ENCODE peak calls at places on chromosome 13, in six cellular contexts. A is neural progenitor cell, F is breast epithelium, U is cardiac muscle cell, Z is small intestine, E is substantia nigra. S is an unnamed sample.

GRCh38 chr13:108176685-108177274 is 38.6 kb downstream of the LIG4 start:
- DNase-seq in U (peak; percentile 29), A (peak; percentile 33), F (no peak), E (no peak), Z (peak; percentile 23), S (no peak)

GRCh38 chr13:41942462-41943094 is 18.3 kb downstream of the VWA8 start:
- DNase-seq in Z (no peak), A (peak; percentile 72), E (no peak), U (peak; percentile 70), F (no peak), S (no peak)

GRCh38 chr13:95882121-95882520 is 171.1 kb downstream of the UGGT2 start:
- DNase-seq in U (no peak), F (no peak), E (no peak), Z (peak; percentile 37), A (no peak), S (no peak)

GRCh38 chr13:91185294-91185863 is 162.1 kb upstream of the MIR17HG start:
- DNase-seq in F (no peak), Z (peak; percentile 33), E (no peak), U (peak; percentile 47), A (peak; percentile 29), S (no peak)

GRCh38 chr13:33016414-33017409 is at the start of gene KL:
- DNase-seq in U (peak; percentile 16), A (peak; percentile 53), E (no peak), F (no peak), Z (peak; percentile 19), S (no peak)

GRCh38 chr13:35882722-35883497 is 248.3 kb downstream of the DCLK1 start:
- DNase-seq in U (no peak), Z (no peak), E (no peak), F (no peak), A (no peak), S (no peak)

GRCh38 chr13:42561752-42562467 is 12.0 kb upstream of the TNFSF11 start:
- DNase-seq in Z (no peak), F (no peak), E (no peak), U (no peak), A (no peak), S (no peak)

GRCh38 chr13:105471683-105472082 is 1063.8 kb downstream of the EFNB2 start:
- DNase-seq in E (no peak), A (no peak), F (no peak), Z (no peak), U (peak; percentile 73), S (no peak)

GRCh38 chr13:22662771-22663170 is 518.0 kb upstream of the SGCG start:
- DNase-seq in Z (no peak), U (no peak), A (no peak), E (no peak), F (no peak), S (no peak)

GRCh38 chr13:97134364-97135095 is 87.6 kb upstream of the MBNL2 start:
- DNase-seq in A (no peak), Z (no peak), U (no peak), E (no peak), F (no peak), S (no peak)

GRCh38 chr13:47459512-47459911 is 541.6 kb downstream of the SUCLA2 start:
- DNase-seq in Z (no peak), U (peak; percentile 51), F (no peak), E (no peak), A (peak; percentile 38), S (no peak)

GRCh38 chr13:58583961-58584360 is 952.4 kb downstream of the PCDH17 start:
- DNase-seq in U (no peak), A (no peak), E (no peak), F (no peak), Z (no peak), S (no peak)

GRCh38 chr13:21134475-21134874 is 41.9 kb downstream of the SKA3 start:
- DNase-seq in U (no peak), E (no peak), A (no peak), F (no peak), Z (no peak), S (no peak)

GRCh38 chr13:78192721-78193120 is 274.1 kb upstream of the EDNRB start:
- DNase-seq in Z (no peak), U (no peak), A (no peak), F (no peak), E (no peak), S (no peak)

GRCh38 chr13:50892162-50892944 is 17.2 kb upstream of the RNASEH2B start:
- DNase-seq in A (no peak), F (no peak), Z (no peak), E (no peak), U (no peak), S (no peak)

GRCh38 chr13:50894042-50894441 is 15.5 kb upstream of the RNASEH2B start:
- DNase-seq in Z (no peak), A (no peak), F (no peak), U (no peak), E (no peak), S (no peak)

GRCh38 chr13:50893211-50893852 is 16.3 kb upstream of the RNASEH2B start:
- DNase-seq in E (no peak), F (no peak), A (no peak), U (peak; percentile 29), Z (peak; percentile 33), S (no peak)

GRCh38 chr13:50889317-50889716 is 20.3 kb upstream of the RNASEH2B start:
- DNase-seq in A (no peak), E (no peak), U (no peak), Z (no peak), F (no peak), S (no peak)

GRCh38 chr13:50891206-50891605 is 18.4 kb upstream of the RNASEH2B start:
- DNase-seq in E (no peak), U (no peak), F (no peak), A (no peak), Z (no peak), S (no peak)
- H3K27ac ChIP-seq in E (no peak overlapping the region), U (no peak overlapping the region), F (no peak overlapping the region), A (no peak overlapping the region), Z (no peak overlapping the region), S (no peak overlapping the region)

GRCh38 chr13:26015276-26015934 is 36.4 kb downstream of the SHISA2 start:
- DNase-seq in U (no peak), Z (no peak), F (no peak), A (no peak), E (no peak), S (no peak)

GRCh38 chr13:26011208-26011573 is 40.6 kb downstream of the SHISA2 start:
- DNase-seq in E (no peak), Z (no peak), F (no peak), U (no peak), A (no peak), S (no peak)

GRCh38 chr13:26010487-26011207 is 41.2 kb downstream of the SHISA2 start:
- DNase-seq in Z (no peak), U (no peak), E (no peak), A (no peak), F (no peak), S (no peak)

GRCh38 chr13:26007774-26008173 is 44.0 kb downstream of the SHISA2 start:
- DNase-seq in F (no peak), A (no peak), U (no peak), Z (no peak), E (no peak), S (no peak)

GRCh38 chr13:26011996-26012688 is 39.7 kb downstream of the SHISA2 start:
- DNase-seq in Z (peak; percentile 1), A (no peak), U (peak; percentile 65), E (no peak), F (no peak), S (no peak)
- H3K27ac ChIP-seq in Z (no peak overlapping the region), A (no peak overlapping the region), U (no peak overlapping the region), E (no peak overlapping the region), F (no peak overlapping the region), S (no peak overlapping the region)

GRCh38 chr13:113928701-113929627 is 44.9 kb downstream of the C13orf46 start:
- DNase-seq in Z (no peak), F (peak; percentile 84), A (no peak), U (peak; percentile 91), E (no peak), S (no peak)

GRCh38 chr13:113927661-113928581 is 46.0 kb downstream of the C13orf46 start:
- DNase-seq in A (no peak), Z (no peak), U (peak; percentile 97), F (peak; percentile 95), E (no peak), S (no peak)

GRCh38 chr13:113926301-113926761 is 47.5 kb downstream of the C13orf46 start:
- DNase-seq in Z (no peak), U (peak; percentile 89), F (no peak), E (no peak), A (no peak), S (no peak)

GRCh38 chr13:113929628-113930615 is 44.0 kb downstream of the C13orf46 start:
- DNase-seq in U (no peak), Z (no peak), A (no peak), F (no peak), E (no peak), S (no peak)

DNA sequence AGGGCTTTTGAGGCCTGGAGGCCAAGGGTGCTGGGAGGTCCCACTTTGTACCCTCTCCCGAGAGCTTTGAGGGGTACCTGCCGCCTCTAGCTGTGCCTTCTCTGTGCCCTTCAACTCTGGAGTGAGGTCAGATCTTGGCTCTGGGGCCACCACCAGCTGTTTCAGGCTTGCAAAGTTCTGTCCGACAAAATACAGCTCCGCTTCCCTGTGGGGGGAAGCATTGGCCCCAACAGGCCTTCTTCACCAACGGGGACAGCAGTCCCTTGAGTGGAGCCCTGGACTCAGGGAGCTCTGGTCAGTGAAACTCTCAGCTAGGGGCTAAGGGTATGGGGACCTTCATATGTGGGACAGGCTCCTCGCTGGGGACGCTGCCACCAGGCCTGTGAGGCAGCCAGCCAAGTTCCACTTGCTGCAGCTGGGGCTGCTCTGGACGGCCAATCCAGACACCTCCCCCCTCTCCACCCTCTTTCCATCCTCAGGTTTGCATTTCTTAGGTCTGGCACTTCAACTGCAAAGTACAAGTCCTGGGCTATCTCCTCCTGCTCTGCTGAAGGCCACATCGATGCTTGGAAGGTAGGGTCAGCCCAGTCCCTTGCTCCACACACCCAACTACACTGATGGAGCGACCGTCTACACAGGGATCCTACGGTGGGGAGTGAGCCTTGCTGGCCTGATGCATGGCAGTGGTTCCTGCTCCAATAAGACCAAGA is 46.8 kb downstream of the C13orf46 start:
- DNase-seq in E (no peak), Z (no peak), U (no peak), A (no peak), F (peak; percentile 23), S (no peak)
- H3K27ac ChIP-seq in E (no peak overlapping the region), Z (no peak overlapping the region), U (no peak overlapping the region), A (no peak overlapping the region), F (peak overlapping the region; percentile 85), S (no peak overlapping the region)

DNA sequence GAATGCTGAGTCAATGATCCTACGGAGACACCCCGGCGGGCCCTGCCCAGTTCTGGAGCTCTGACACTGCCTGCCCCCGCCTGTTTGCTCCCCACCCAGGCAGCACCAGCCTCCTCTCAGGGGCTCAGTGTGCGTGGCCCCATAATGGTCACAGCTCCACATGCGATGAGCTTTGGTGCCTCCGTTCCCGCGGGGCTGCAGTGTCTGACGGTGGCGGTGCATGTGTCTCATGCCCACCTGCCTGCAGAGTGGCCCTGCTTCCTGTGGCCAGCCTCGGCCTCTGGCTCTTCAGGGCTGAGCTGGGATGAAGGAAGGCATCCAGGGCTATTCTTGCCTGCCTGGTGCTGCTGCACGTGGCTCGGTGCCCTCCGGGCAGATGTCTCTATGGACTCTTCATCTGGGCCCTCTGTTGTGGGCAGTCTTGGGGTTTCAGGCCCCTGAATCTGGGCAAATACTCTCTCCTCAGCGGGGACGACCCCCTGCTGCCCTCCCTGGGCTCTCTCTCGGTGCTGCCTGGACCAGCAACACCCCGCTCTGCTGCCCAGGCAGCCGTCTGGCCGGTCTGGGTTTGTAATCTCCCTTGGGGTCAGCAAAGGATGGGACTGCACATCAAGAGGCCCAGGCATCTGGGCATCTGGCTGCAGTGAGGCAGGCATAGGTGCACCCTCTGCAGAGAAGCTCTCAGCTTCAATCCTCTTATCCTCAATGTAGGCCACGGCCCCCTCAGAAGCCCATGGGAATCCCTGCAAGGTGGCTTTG is 19.3 kb upstream of the TMEM255B start:
- DNase-seq in A (no peak), Z (no peak), F (no peak), E (no peak), U (no peak), S (no peak)
- H3K27ac ChIP-seq in A (no peak overlapping the region), Z (no peak overlapping the region), F (no peak overlapping the region), E (no peak overlapping the region), U (no peak overlapping the region), S (no peak overlapping the region)